ENCODE peak calls at places on chromosome 20, in six cellular contexts. N is SK-N-SH, O is HepG2, W is HCT116, A is H1, Z is K562. C is an unnamed sample.

GRCh38 chr20:57330998-57331397 is 1.4 kb downstream of the SPO11 start:
- DNase-seq in N (no peak), W (no peak), Z (no peak), A (no peak), O (no peak), C (no peak)

GRCh38 chr20:25282034-25282781 is 34.3 kb downstream of the PYGB start:
- DNase-seq in W (no peak), N (no peak), Z (no peak), A (no peak), O (no peak), C (no peak)

GRCh38 chr20:32961956-32962517 is 42.2 kb downstream of the SUN5 start:
- DNase-seq in A (no peak), N (peak; percentile 3), O (no peak), Z (peak; percentile 3), W (no peak), C (no peak)

GRCh38 chr20:16518068-16518783 is 55.0 kb downstream of the KIF16B start:
- DNase-seq in N (peak; percentile 60), A (no peak), W (peak; percentile 44), Z (peak; percentile 23), O (peak; percentile 60), C (peak; percentile 88)

GRCh38 chr20:33518071-33518470 is 28.2 kb downstream of the CBFA2T2 start:
- DNase-seq in W (no peak), O (no peak), Z (no peak), N (no peak), A (peak; percentile 25), C (no peak)

GRCh38 chr20:50012282-50013263 is 29.8 kb downstream of the SNAI1 start:
- DNase-seq in N (peak; percentile 51), Z (peak; percentile 88), W (no peak), O (no peak), A (no peak), C (no peak)

GRCh38 chr20:33172781-33173180 is 4.8 kb downstream of the BPIFA2 start:
- DNase-seq in W (no peak), N (no peak), O (no peak), Z (no peak), A (no peak), C (no peak)

GRCh38 chr20:20202793-20203192 is 150.5 kb downstream of the CFAP61 start:
- DNase-seq in W (no peak), A (no peak), N (no peak), Z (no peak), O (no peak), C (no peak)

GRCh38 chr20:23640018-23640872 is 2.5 kb upstream of the CST3 start:
- DNase-seq in Z (no peak), A (no peak), O (no peak), N (no peak), W (no peak), C (no peak)

GRCh38 chr20:57438552-57438951 is 47.4 kb downstream of the RBM38 start:
- DNase-seq in A (no peak), Z (no peak), N (no peak), W (no peak), O (no peak), C (peak; percentile 57)

GRCh38 chr20:24696396-24696795 is 227.0 kb downstream of the SYNDIG1 start:
- DNase-seq in W (no peak), Z (no peak), N (peak; percentile 3), O (no peak), A (no peak), C (no peak)

GRCh38 chr20:19583532-19584175 is 174.4 kb upstream of the RIN2 start:
- DNase-seq in W (peak; percentile 13), Z (peak; percentile 70), N (peak; percentile 67), A (peak; percentile 72), O (peak; percentile 51), C (peak; percentile 90)

GRCh38 chr20:38897267-38897666 is 28.9 kb upstream of the FAM83D start:
- DNase-seq in O (no peak), A (no peak), N (no peak), Z (no peak), W (no peak), C (no peak)

GRCh38 chr20:40393680-40394079 is 295.4 kb downstream of the MAFB start:
- DNase-seq in O (no peak), W (no peak), Z (no peak), N (no peak), A (no peak), C (no peak)

GRCh38 chr20:52593634-52594033 is 378.5 kb upstream of the TSHZ2 start:
- DNase-seq in O (no peak), Z (no peak), W (no peak), A (no peak), N (no peak), C (no peak)

GRCh38 chr20:54343073-54343472 is 132.3 kb upstream of the DOK5 start:
- DNase-seq in N (no peak), A (no peak), Z (no peak), O (no peak), W (no peak), C (no peak)

GRCh38 chr20:62354811-62355341 is 12.2 kb downstream of the LAMA5 start:
- DNase-seq in A (no peak), W (no peak), O (no peak), N (no peak), Z (no peak), C (no peak)

GRCh38 chr20:41408986-41409385 is 42.4 kb upstream of the EMILIN3 start:
- DNase-seq in A (no peak), Z (no peak), N (peak; percentile 78), W (no peak), O (no peak), C (no peak)

GRCh38 chr20:63628246-63628975 is 1.5 kb upstream of the GMEB2 start:
- DNase-seq in Z (peak; percentile 44), W (peak; percentile 75), N (peak; percentile 70), A (no peak), O (peak; percentile 88), C (peak; percentile 91)

GRCh38 chr20:59644371-59644939 is 40.1 kb downstream of the PHACTR3 start:
- DNase-seq in O (no peak), Z (no peak), A (no peak), N (no peak), W (no peak), C (no peak)

GRCh38 chr20:17556842-17557674 is 12.8 kb upstream of the DSTN start:
- DNase-seq in O (no peak), N (peak; percentile 53), Z (no peak), A (no peak), W (no peak), C (peak; percentile 68)

GRCh38 chr20:5393218-5393870 is 76.6 kb upstream of the PROKR2 start:
- DNase-seq in W (no peak), Z (no peak), N (peak; percentile 45), O (no peak), A (no peak), C (no peak)

GRCh38 chr20:63173552-63174191 is 42.3 kb downstream of the YTHDF1 start:
- DNase-seq in N (no peak), W (no peak), O (peak; percentile 40), A (no peak), Z (no peak), C (no peak)

GRCh38 chr20:59598625-59599310 is 5.6 kb upstream of the PHACTR3 start:
- DNase-seq in A (no peak), Z (peak; percentile 76), W (peak; percentile 19), N (peak; percentile 85), O (peak; percentile 55), C (peak; percentile 89)

GRCh38 chr20:30594112-30594511 is 663.4 kb upstream of the DEFB115 start:
- DNase-seq in N (peak; percentile 52), Z (no peak), A (no peak), O (no peak), W (no peak), C (peak; percentile 23)

GRCh38 chr20:31740208-31740607 is 1.1 kb downstream of the TPX2 start:
- DNase-seq in O (no peak), A (no peak), N (peak; percentile 23), W (no peak), Z (peak; percentile 40), C (no peak)
- TF ChIP-seq JUND in O (no peak), A (no peak), N (no peak), W (no peak), Z (peak; percentile 39), C (no peak)

DNA sequence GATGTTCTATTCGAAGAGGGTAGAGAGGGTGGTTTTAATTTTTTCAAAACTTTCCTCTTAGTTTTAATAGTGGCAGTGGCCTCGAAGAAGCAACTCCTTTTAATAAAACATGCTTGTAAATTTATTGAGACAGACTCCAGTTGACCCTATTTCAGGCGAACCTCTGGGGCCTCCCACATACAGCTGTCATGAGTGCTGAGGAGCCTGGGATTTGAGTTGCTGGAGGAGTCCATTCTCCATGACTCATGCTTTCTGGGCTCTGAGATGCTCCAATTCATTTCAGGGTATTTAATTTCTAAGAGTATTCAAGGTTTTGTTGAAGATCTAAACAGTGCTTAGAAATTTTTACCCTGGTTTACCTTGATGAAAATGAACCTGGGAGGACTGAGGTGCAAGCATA is 580.4 kb downstream of the CBLN4 start:
- DNase-seq in A (no peak), W (no peak), Z (no peak), N (no peak), O (no peak), C (no peak)
- TF ChIP-seq JUND in A (no peak), W (no peak), Z (no peak), N (no peak), O (no peak), C (no peak)

GRCh38 chr20:3354247-3354646 is 53.2 kb downstream of the DNAAF9 start:
- DNase-seq in W (no peak), Z (no peak), A (no peak), N (no peak), O (no peak), C (no peak)

GRCh38 chr20:3350412-3350811 is 57.1 kb downstream of the DNAAF9 start:
- DNase-seq in O (no peak), W (no peak), A (no peak), Z (no peak), N (no peak), C (no peak)

GRCh38 chr20:3353646-3354045 is 53.8 kb downstream of the DNAAF9 start:
- DNase-seq in W (no peak), Z (no peak), N (no peak), A (no peak), O (no peak), C (no peak)

GRCh38 chr20:3352203-3352602 is 55.3 kb downstream of the DNAAF9 start:
- DNase-seq in O (no peak), Z (no peak), A (no peak), N (no peak), W (no peak), C (no peak)

DNA sequence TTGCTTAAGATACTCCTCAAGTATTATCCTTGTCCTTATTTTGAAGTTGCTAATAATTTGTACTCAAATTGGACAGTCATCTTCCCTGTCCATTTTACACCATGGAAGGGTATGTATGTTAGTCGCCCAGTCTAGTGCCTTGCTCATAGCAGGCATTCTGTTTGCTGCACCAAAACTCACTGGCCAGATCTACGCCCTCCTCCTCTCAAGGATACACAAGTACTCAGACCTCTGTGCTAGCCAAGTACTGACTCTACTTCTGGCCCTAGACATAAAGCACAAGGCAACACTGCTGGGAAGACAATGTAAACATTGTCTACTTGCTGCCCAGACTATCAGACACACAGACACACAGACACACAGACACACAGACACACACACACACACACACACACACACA is 57.7 kb downstream of the DNAAF9 start:
- DNase-seq in A (no peak), O (no peak), N (no peak), Z (no peak), W (no peak), C (no peak)
- TF ChIP-seq JUND in A (no peak), O (no peak), N (no peak), Z (no peak), W (no peak), C (no peak)

DNA sequence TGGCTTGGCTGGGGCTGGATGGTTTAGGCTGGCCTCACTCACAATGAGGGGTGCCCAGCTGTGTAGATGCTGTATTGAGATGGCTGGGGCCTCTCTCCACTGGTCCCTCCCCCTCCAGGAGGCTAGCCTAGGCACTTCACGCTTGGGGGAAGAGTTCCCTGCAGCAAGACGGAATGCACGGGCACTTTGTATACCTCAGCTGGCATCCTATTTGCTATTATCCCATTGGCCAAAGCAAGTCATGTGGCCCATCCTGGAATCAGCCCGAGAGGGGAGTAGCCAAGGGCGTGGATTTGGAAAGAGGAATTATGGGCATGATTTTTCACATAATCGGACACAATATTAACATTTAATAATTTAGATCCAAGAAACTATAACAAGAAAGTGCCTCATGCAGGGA is 64.3 kb downstream of the ISM1 start:
- DNase-seq in N (no peak), W (no peak), Z (no peak), A (no peak), O (no peak), C (no peak)
- TF ChIP-seq JUND in N (no peak), W (no peak), Z (no peak), A (no peak), O (no peak), C (no peak)